ENCODE peak calls at places on chromosomes 6 and 20, in eight cellular contexts. T is stomach, X is cardiac muscle cell, G is astrocyte, R is uterus, J is Panc1, H is endodermal cell, E is HepG2. Q is an unnamed sample.

GRCh38 chr6:144377586-144377985 is 92.5 kb downstream of the UTRN start:
- DNase-seq in T (no peak), X (peak; percentile 54), G (peak; percentile 64), R (no peak), J (no peak), H (no peak), E (no peak), Q (no peak)

GRCh38 chr6:4134841-4135664 is at the start of gene ECI2:
- DNase-seq in T (peak; percentile 65), X (no peak), G (peak; percentile 30), R (no peak), J (no peak), H (no peak), E (peak; percentile 71), Q (peak; percentile 85)

GRCh38 chr20:35490736-35491181 is 35.4 kb downstream of the CEP250 start:
- DNase-seq in T (no peak), X (no peak), G (no peak), R (no peak), J (no peak), H (no peak), E (no peak), Q (no peak)

GRCh38 chr6:66128238-66128637 is 421.2 kb upstream of the EYS start:
- DNase-seq in T (no peak), X (no peak), G (no peak), R (no peak), J (no peak), H (no peak), E (no peak), Q (no peak)

GRCh38 chr6:129774697-129775447 is 64.9 kb upstream of the ARHGAP18 start:
- DNase-seq in T (peak; percentile 73), X (peak; percentile 90), G (peak; percentile 61), R (peak; percentile 46), J (peak; percentile 46), H (peak; percentile 95), E (peak; percentile 85), Q (peak; percentile 69)

GRCh38 chr6:151842816-151843215 is 35.3 kb downstream of the ESR1 start:
- DNase-seq in T (no peak), X (no peak), G (no peak), R (no peak), J (no peak), H (no peak), E (no peak), Q (no peak)

GRCh38 chr6:113647158-113647889 is 209.8 kb upstream of the MARCKS start:
- DNase-seq in T (no peak), X (no peak), G (no peak), R (no peak), J (no peak), H (no peak), E (no peak), Q (no peak)

GRCh38 chr6:144912474-144912873 is 627.3 kb downstream of the UTRN start:
- DNase-seq in T (no peak), X (peak; percentile 51), G (peak; percentile 90), R (no peak), J (no peak), H (no peak), E (no peak), Q (no peak)

GRCh38 chr6:43983191-43983590 is 144.1 kb downstream of the MRPL14 start:
- DNase-seq in T (no peak), X (no peak), G (no peak), R (no peak), J (no peak), H (peak; percentile 29), E (no peak), Q (no peak)

GRCh38 chr20:10848810-10849370 is 175.1 kb upstream of the JAG1 start:
- DNase-seq in T (no peak), X (peak; percentile 92), G (peak; percentile 98), R (peak; percentile 28), J (peak; percentile 57), H (no peak), E (peak; percentile 93), Q (peak; percentile 22)

GRCh38 chr20:10802201-10802600 is 128.4 kb upstream of the JAG1 start:
- DNase-seq in T (no peak), X (peak; percentile 24), G (peak; percentile 68), R (no peak), J (no peak), H (no peak), E (no peak), Q (no peak)

GRCh38 chr20:48096957-48097890 is 311.9 kb upstream of the SULF2 start:
- DNase-seq in T (no peak), X (no peak), G (no peak), R (no peak), J (no peak), H (no peak), E (no peak), Q (no peak)

GRCh38 chr20:17958326-17959256 is 10.0 kb downstream of the SNX5 start:
- DNase-seq in T (no peak), X (peak; percentile 40), G (no peak), R (no peak), J (no peak), H (no peak), E (peak; percentile 88), Q (no peak)

DNA sequence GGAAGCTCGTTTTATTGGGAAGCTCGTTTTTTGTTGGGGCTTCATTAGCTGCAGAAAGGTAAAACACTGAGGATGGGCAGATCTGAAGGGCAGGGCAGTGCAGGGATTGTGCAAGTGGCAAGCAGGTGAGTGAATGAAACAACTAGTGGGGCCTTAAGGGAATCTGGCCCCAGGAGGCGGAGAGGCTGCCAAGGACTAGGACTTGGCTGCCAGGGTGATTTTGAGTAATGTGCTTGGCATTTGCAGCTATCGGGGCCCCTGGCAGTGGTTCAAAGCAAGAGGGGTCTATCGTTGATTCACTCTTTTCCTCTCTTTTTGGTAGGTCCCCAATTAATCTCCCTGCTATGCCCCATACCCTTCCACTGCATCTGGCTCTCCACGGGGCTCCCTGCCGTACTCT is 11.5 kb downstream of the IL22RA2 start:
- DNase-seq in T (no peak), X (peak; percentile 3), G (no peak), R (no peak), J (no peak), H (no peak), E (no peak), Q (no peak)
- H3K9me3 ChIP-seq in T (no peaks in the 10 kb centered on the region), X (no peaks in the 10 kb centered on the region), G (peaks cover 4% of the 10 kb centered on the region), R (no peaks in the 10 kb centered on the region), J (no peaks in the 10 kb centered on the region), H (peaks cover 42% of the 10 kb centered on the region), E (peaks cover 14% of the 10 kb centered on the region), Q (no peaks in the 10 kb centered on the region)

GRCh38 chr6:328924-329323 is 36.6 kb downstream of the DUSP22 start:
- DNase-seq in T (no peak), X (no peak), G (no peak), R (no peak), J (no peak), H (no peak), E (no peak), Q (no peak)

GRCh38 chr6:332671-333070 is 40.4 kb downstream of the DUSP22 start:
- DNase-seq in T (no peak), X (peak; percentile 83), G (peak; percentile 70), R (peak; percentile 50), J (no peak), H (no peak), E (no peak), Q (no peak)

GRCh38 chr6:329888-330691 is 37.8 kb downstream of the DUSP22 start:
- DNase-seq in T (no peak), X (peak; percentile 33), G (no peak), R (peak; percentile 65), J (no peak), H (peak; percentile 61), E (no peak), Q (no peak)

GRCh38 chr6:331622-332521 is 39.6 kb downstream of the DUSP22 start:
- DNase-seq in T (no peak), X (no peak), G (no peak), R (no peak), J (no peak), H (no peak), E (no peak), Q (no peak)

GRCh38 chr6:330948-331347 is 38.7 kb downstream of the DUSP22 start:
- DNase-seq in T (no peak), X (no peak), G (no peak), R (no peak), J (no peak), H (no peak), E (no peak), Q (no peak)
- H3K9me3 ChIP-seq in T (no peaks in the 10 kb centered on the region), X (no peaks in the 10 kb centered on the region), G (no peaks in the 10 kb centered on the region), R (no peaks in the 10 kb centered on the region), J (no peaks in the 10 kb centered on the region), H (no peaks in the 10 kb centered on the region), E (no peaks in the 10 kb centered on the region), Q (no peaks in the 10 kb centered on the region)

GRCh38 chr6:141957271-141957670 is 175.5 kb upstream of the GJE1 start:
- DNase-seq in T (no peak), X (no peak), G (no peak), R (no peak), J (no peak), H (no peak), E (no peak), Q (no peak)

GRCh38 chr6:141953072-141953471 is 179.7 kb upstream of the GJE1 start:
- DNase-seq in T (no peak), X (no peak), G (no peak), R (no peak), J (no peak), H (no peak), E (no peak), Q (no peak)

GRCh38 chr6:141956046-141956761 is 176.5 kb upstream of the GJE1 start:
- DNase-seq in T (no peak), X (peak; percentile 40), G (no peak), R (peak; percentile 48), J (no peak), H (no peak), E (no peak), Q (no peak)

GRCh38 chr6:141956868-141957267 is 175.9 kb upstream of the GJE1 start:
- DNase-seq in T (no peak), X (no peak), G (no peak), R (no peak), J (no peak), H (peak; percentile 63), E (no peak), Q (no peak)

DNA sequence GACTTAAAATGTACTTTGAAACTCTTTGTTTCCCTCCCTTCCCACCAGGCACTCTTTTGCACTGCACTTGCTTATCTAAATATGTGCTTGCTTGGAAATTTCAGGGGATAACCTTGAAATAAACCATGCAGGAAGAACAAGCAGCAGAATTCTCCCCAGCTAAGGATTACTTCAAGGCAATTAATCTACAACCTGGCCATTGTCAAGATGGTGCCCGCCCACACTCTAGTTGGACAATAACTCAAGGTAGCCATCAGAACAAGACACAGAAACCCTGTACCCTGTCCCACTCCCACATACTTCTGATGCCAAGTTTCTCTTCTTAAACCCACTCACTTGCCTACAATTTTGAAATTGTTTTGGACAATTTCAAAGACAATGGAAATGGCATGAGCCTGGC is 177.1 kb upstream of the GJE1 start:
- DNase-seq in T (no peak), X (no peak), G (no peak), R (peak; percentile 17), J (no peak), H (no peak), E (no peak), Q (no peak)
- H3K9me3 ChIP-seq in T (no peaks in the 10 kb centered on the region), X (no peaks in the 10 kb centered on the region), G (peaks cover 4% of the 10 kb centered on the region), R (no peaks in the 10 kb centered on the region), J (peaks cover 4% of the 10 kb centered on the region), H (peaks cover 24% of the 10 kb centered on the region), E (peaks cover 30% of the 10 kb centered on the region), Q (peaks cover 12% of the 10 kb centered on the region)

DNA sequence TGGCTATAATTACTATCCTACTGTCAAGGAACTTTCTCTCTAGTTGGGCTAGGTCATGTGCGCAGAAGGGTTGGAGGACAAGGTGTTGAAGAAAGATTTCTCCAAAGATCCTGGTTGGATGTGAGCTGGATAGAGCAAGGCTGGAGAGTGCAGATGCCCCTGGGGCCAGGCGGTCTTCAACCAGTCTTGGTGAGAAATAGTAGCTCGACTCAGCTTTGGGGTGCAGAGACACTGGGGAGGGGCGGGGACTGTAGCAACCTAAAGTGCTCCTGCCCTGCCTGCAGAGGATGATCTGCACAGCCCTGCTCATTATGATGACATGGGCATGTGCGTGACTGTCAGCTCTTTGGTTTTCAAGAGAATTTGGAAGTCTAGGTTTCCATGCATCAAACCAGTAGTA is 35.9 kb downstream of the PHACTR3 start:
- DNase-seq in T (peak; percentile 17), X (no peak), G (no peak), R (no peak), J (no peak), H (no peak), E (no peak), Q (no peak)
- H3K9me3 ChIP-seq in T (no peaks in the 10 kb centered on the region), X (no peaks in the 10 kb centered on the region), G (no peaks in the 10 kb centered on the region), R (no peaks in the 10 kb centered on the region), J (no peaks in the 10 kb centered on the region), H (peaks cover 27% of the 10 kb centered on the region), E (no peaks in the 10 kb centered on the region), Q (no peaks in the 10 kb centered on the region)